ENCODE peak calls at places on chromosome 3, in six cellular contexts. W, X, A, J, R and B are unnamed samples.
A peak's percentile ranks its signal among the peaks of the same experiment; 100 is the strongest.

GRCh38 chr3:122258757-122259371 is 66.2 kb upstream of the CSTA start:
- DNase-seq in W (peak; percentile 81), X (peak; percentile 32), A (peak; percentile 82), J (peak; percentile 87), R (peak; percentile 56), B (peak; percentile 92)

GRCh38 chr3:16817201-16817600 is 67.6 kb upstream of the PLCL2 start:
- DNase-seq in W (no peak), X (no peak), A (no peak), J (no peak), R (no peak), B (no peak)

GRCh38 chr3:120637836-120638559 is 41.9 kb downstream of the NDUFB4 start:
- DNase-seq in W (no peak), X (no peak), A (no peak), J (no peak), R (no peak), B (no peak)

GRCh38 chr3:45986303-45986982 is 9.2 kb downstream of the FYCO1 start:
- DNase-seq in W (peak; percentile 93), X (no peak), A (peak; percentile 92), J (no peak), R (peak; percentile 43), B (peak; percentile 93)

GRCh38 chr3:71658131-71658530 is 67.1 kb downstream of the EIF4E3 start:
- DNase-seq in W (peak; percentile 97), X (no peak), A (peak; percentile 99), J (peak; percentile 88), R (peak; percentile 80), B (peak; percentile 73)

GRCh38 chr3:61451841-61452240 is 109.5 kb upstream of the PTPRG start:
- DNase-seq in W (no peak), X (no peak), A (no peak), J (no peak), R (no peak), B (no peak)

GRCh38 chr3:61162965-61163364 is 88.3 kb downstream of the FHIT start:
- DNase-seq in W (no peak), X (no peak), A (no peak), J (no peak), R (no peak), B (no peak)

GRCh38 chr3:150232992-150233451 is 175.1 kb upstream of the TSC22D2 start:
- DNase-seq in W (peak; percentile 95), X (no peak), A (no peak), J (no peak), R (peak; percentile 77), B (peak; percentile 56)

GRCh38 chr3:41202834-41203345 is 3.6 kb downstream of the CTNNB1 start:
- DNase-seq in W (peak; percentile 70), X (no peak), A (peak; percentile 23), J (no peak), R (no peak), B (peak; percentile 94)

GRCh38 chr3:17070560-17070959 is 185.8 kb downstream of the PLCL2 start:
- DNase-seq in W (peak; percentile 87), X (no peak), A (peak; percentile 38), J (no peak), R (peak; percentile 42), B (no peak)

GRCh38 chr3:107264888-107265287 is 112.4 kb upstream of the CCDC54 start:
- DNase-seq in W (no peak), X (no peak), A (peak; percentile 50), J (no peak), R (no peak), B (no peak)

GRCh38 chr3:105582015-105582414 is 215.3 kb downstream of the ALCAM start:
- DNase-seq in W (no peak), X (no peak), A (no peak), J (no peak), R (no peak), B (no peak)

GRCh38 chr3:123984350-123984749 is 7.6 kb downstream of the ROPN1 start:
- DNase-seq in W (no peak), X (no peak), A (no peak), J (no peak), R (no peak), B (no peak)

GRCh38 chr3:115341208-115341607 is 194.1 kb upstream of the ZBTB20 start:
- DNase-seq in W (peak; percentile 80), X (no peak), A (no peak), J (no peak), R (no peak), B (peak; percentile 74)

GRCh38 chr3:38118421-38119247 is 18.3 kb downstream of the ACAA1 start:
- DNase-seq in W (no peak), X (no peak), A (peak; percentile 4), J (no peak), R (no peak), B (no peak)

GRCh38 chr3:134601539-134602439 is 49.0 kb downstream of the KY start:
- DNase-seq in W (no peak), X (no peak), A (peak; percentile 35), J (no peak), R (no peak), B (peak; percentile 90)

GRCh38 chr3:142787719-142788118 is 63.9 kb downstream of the TRPC1 start:
- DNase-seq in W (no peak), X (no peak), A (no peak), J (no peak), R (no peak), B (no peak)

GRCh38 chr3:151838574-151839312 is 24.8 kb downstream of the AADAC start:
- DNase-seq in W (peak; percentile 88), X (no peak), A (peak; percentile 75), J (no peak), R (no peak), B (peak; percentile 41)

GRCh38 chr3:100630664-100631063 is 21.3 kb downstream of the ADGRG7 start:
- DNase-seq in W (peak; percentile 40), X (no peak), A (no peak), J (no peak), R (no peak), B (no peak)

GRCh38 chr3:193863657-193864323 is 270.8 kb downstream of the OPA1 start:
- DNase-seq in W (no peak), X (no peak), A (peak; percentile 49), J (no peak), R (peak; percentile 40), B (no peak)

GRCh38 chr3:17645074-17645698 is 97.2 kb downstream of the TBC1D5 start:
- DNase-seq in W (peak; percentile 85), X (no peak), A (peak; percentile 17), J (no peak), R (no peak), B (no peak)

GRCh38 chr3:9251055-9251786 is 1.8 kb upstream of the SRGAP3 start:
- DNase-seq in W (no peak), X (no peak), A (no peak), J (no peak), R (peak; percentile 50), B (no peak)

GRCh38 chr3:158845748-158846350 is 44.0 kb downstream of the MFSD1 start:
- DNase-seq in W (peak; percentile 62), X (peak; percentile 28), A (peak; percentile 50), J (no peak), R (no peak), B (no peak)

GRCh38 chr3:194494951-194495374 is 8.2 kb upstream of the ATP13A3 start:
- DNase-seq in W (no peak), X (no peak), A (no peak), J (no peak), R (no peak), B (no peak)

GRCh38 chr3:9809615-9810356 is at the start of gene TTLL3:
- DNase-seq in W (peak; percentile 60), X (peak; percentile 45), A (peak; percentile 84), J (peak; percentile 95), R (peak; percentile 82), B (peak; percentile 96)

GRCh38 chr3:161233557-161233956 is 12.4 kb downstream of the NMD3 start:
- DNase-seq in W (no peak), X (no peak), A (no peak), J (no peak), R (no peak), B (no peak)

GRCh38 chr3:191244242-191244867 is 45.3 kb downstream of the OSTN start:
- DNase-seq in W (peak; percentile 56), X (no peak), A (no peak), J (no peak), R (no peak), B (no peak)
- TF ChIP-seq CTCF in W (peak; percentile 65), X (no peak), A (peak; percentile 36), J (peak; percentile 32), R (peak; percentile 51), B (peak; percentile 46)

GRCh38 chr3:110878692-110879091 is 192.9 kb upstream of the NECTIN3 start:
- DNase-seq in W (no peak), X (no peak), A (no peak), J (no peak), R (no peak), B (no peak)

GRCh38 chr3:110886514-110886913 is 185.1 kb upstream of the NECTIN3 start:
- DNase-seq in W (no peak), X (no peak), A (no peak), J (no peak), R (no peak), B (no peak)

GRCh38 chr3:110881069-110881468 is 190.5 kb upstream of the NECTIN3 start:
- DNase-seq in W (peak; percentile 64), X (no peak), A (peak; percentile 85), J (no peak), R (peak; percentile 33), B (peak; percentile 69)
- H3K27ac ChIP-seq in W (no peak overlapping the region), X (no peak overlapping the region), A (no peak overlapping the region), J (no peak overlapping the region), R (no peak overlapping the region), B (no peak overlapping the region)

DNA sequence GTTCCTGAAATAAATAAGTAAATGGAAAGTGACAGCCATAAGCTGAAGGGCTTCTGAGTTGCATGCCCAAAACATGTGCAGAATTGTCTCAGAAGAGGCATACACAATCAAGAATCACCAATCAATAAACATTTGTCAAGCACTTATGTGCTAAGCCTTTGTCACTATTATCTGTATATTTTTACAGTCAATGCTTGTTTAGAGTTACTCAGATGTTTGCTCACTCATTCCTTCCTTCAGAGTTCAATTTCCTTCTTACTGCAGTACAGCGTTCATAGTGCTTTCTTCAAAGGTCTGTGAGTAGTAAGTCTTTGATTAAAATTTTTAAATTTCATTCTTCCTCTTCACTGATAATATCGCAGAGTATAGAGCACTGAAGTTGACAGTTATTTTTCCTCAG is 17.2 kb downstream of the FOXL2NB start:
- DNase-seq in W (peak; percentile 47), X (no peak), A (no peak), J (no peak), R (no peak), B (no peak)
- TF ChIP-seq CTCF in W (no peak), X (no peak), A (no peak), J (no peak), R (no peak), B (no peak)

GRCh38 chr3:129548566-129548965 is 5.6 kb downstream of the H1-8 start:
- DNase-seq in W (no peak), X (no peak), A (peak; percentile 69), J (no peak), R (no peak), B (no peak)
- H3K27ac ChIP-seq in W (no peak overlapping the region), X (no peak overlapping the region), A (no peak overlapping the region), J (no peak overlapping the region), R (no peak overlapping the region), B (no peak overlapping the region)